ENCODE peak calls at places on chromosome 2, in five cellular contexts. One of them, this sample, is unnamed.

GRCh38 chr2:112159454-112159921 is 21.3 kb downstream of the FBLN7 start:
- DNase-seq in body of pancreas: no peak
- DNase-seq in retina: no peak
- DNase-seq in tibial artery: peak; percentile 60
- DNase-seq in substantia nigra: no peak
- DNase-seq in this sample: no peak

GRCh38 chr2:30486655-30487054 is 39.6 kb downstream of the LCLAT1 start:
- DNase-seq in body of pancreas: no peak
- DNase-seq in retina: no peak
- DNase-seq in substantia nigra: no peak
- DNase-seq in tibial artery: no peak
- DNase-seq in this sample: no peak

GRCh38 chr2:36355157-36355889 is at the start of gene CRIM1:
- DNase-seq in substantia nigra: peak; percentile 66
- DNase-seq in body of pancreas: peak; percentile 82
- DNase-seq in tibial artery: peak; percentile 95
- DNase-seq in retina: peak; percentile 83
- DNase-seq in this sample: peak; percentile 75

GRCh38 chr2:100580474-100581264 is 17.9 kb downstream of the PDCL3 start:
- DNase-seq in body of pancreas: no peak
- DNase-seq in retina: no peak
- DNase-seq in substantia nigra: no peak
- DNase-seq in tibial artery: no peak
- DNase-seq in this sample: no peak

GRCh38 chr2:72263781-72264060 is 116.1 kb upstream of the CYP26B1 start:
- DNase-seq in tibial artery: no peak
- DNase-seq in body of pancreas: no peak
- DNase-seq in substantia nigra: no peak
- DNase-seq in retina: no peak
- DNase-seq in this sample: no peak

GRCh38 chr2:38997784-38998183 is 108.1 kb downstream of the ARHGEF33 start:
- DNase-seq in tibial artery: no peak
- DNase-seq in body of pancreas: no peak
- DNase-seq in substantia nigra: no peak
- DNase-seq in retina: no peak
- DNase-seq in this sample: no peak

GRCh38 chr2:98691307-98691706 is 39.6 kb downstream of the MGAT4A start:
- DNase-seq in retina: no peak
- DNase-seq in tibial artery: no peak
- DNase-seq in body of pancreas: no peak
- DNase-seq in substantia nigra: no peak
- DNase-seq in this sample: no peak

GRCh38 chr2:4992226-4992625 is 700.0 kb upstream of the SOX11 start:
- DNase-seq in body of pancreas: no peak
- DNase-seq in retina: no peak
- DNase-seq in tibial artery: no peak
- DNase-seq in substantia nigra: no peak
- DNase-seq in this sample: no peak

GRCh38 chr2:652881-653480 is 24.2 kb downstream of the TMEM18 start:
- DNase-seq in substantia nigra: no peak
- DNase-seq in tibial artery: no peak
- DNase-seq in body of pancreas: no peak
- DNase-seq in retina: no peak
- DNase-seq in this sample: no peak

GRCh38 chr2:95526360-95527341 is 42.1 kb upstream of the TRIM43B start:
- DNase-seq in tibial artery: peak; percentile 76
- DNase-seq in substantia nigra: peak; percentile 53
- DNase-seq in body of pancreas: peak; percentile 81
- DNase-seq in retina: peak; percentile 95
- DNase-seq in this sample: no peak

GRCh38 chr2:46135230-46135555 is 162.0 kb upstream of the EPAS1 start:
- DNase-seq in substantia nigra: no peak
- DNase-seq in tibial artery: no peak
- DNase-seq in retina: no peak
- DNase-seq in body of pancreas: no peak
- DNase-seq in this sample: no peak

GRCh38 chr2:106026271-106027190 is 167.6 kb downstream of the UXS1 start:
- DNase-seq in substantia nigra: no peak
- DNase-seq in retina: no peak
- DNase-seq in tibial artery: no peak
- DNase-seq in body of pancreas: no peak
- DNase-seq in this sample: no peak

GRCh38 chr2:106996136-106996769 is 110.3 kb upstream of the ST6GAL2 start:
- DNase-seq in body of pancreas: no peak
- DNase-seq in substantia nigra: no peak
- DNase-seq in tibial artery: no peak
- DNase-seq in retina: peak; percentile 33
- DNase-seq in this sample: no peak

GRCh38 chr2:120310136-120310535 is 35.8 kb upstream of the INHBB start:
- DNase-seq in substantia nigra: no peak
- DNase-seq in retina: no peak
- DNase-seq in tibial artery: no peak
- DNase-seq in body of pancreas: no peak
- DNase-seq in this sample: no peak

GRCh38 chr2:147110317-147110716 is 734.5 kb upstream of the ACVR2A start:
- DNase-seq in retina: peak; percentile 52
- DNase-seq in body of pancreas: no peak
- DNase-seq in substantia nigra: no peak
- DNase-seq in tibial artery: no peak
- DNase-seq in this sample: no peak

GRCh38 chr2:79994915-79995419 is 309.6 kb downstream of the LRRTM1 start:
- DNase-seq in tibial artery: no peak
- DNase-seq in substantia nigra: no peak
- DNase-seq in retina: no peak
- DNase-seq in body of pancreas: no peak
- DNase-seq in this sample: no peak

GRCh38 chr2:215527738-215528137 is 91.9 kb upstream of the FN1 start:
- DNase-seq in body of pancreas: no peak
- DNase-seq in substantia nigra: no peak
- DNase-seq in retina: no peak
- DNase-seq in tibial artery: no peak
- DNase-seq in this sample: no peak

GRCh38 chr2:158191076-158191566 is 89.4 kb downstream of the UPP2 start:
- DNase-seq in retina: no peak
- DNase-seq in substantia nigra: no peak
- DNase-seq in tibial artery: no peak
- DNase-seq in body of pancreas: no peak
- DNase-seq in this sample: no peak

GRCh38 chr2:238247841-238248440 is 8.1 kb upstream of the HES6 start:
- DNase-seq in retina: no peak
- DNase-seq in substantia nigra: no peak
- DNase-seq in tibial artery: no peak
- DNase-seq in body of pancreas: no peak
- DNase-seq in this sample: no peak

GRCh38 chr2:69773201-69773600 is 31.3 kb downstream of the ANXA4 start:
- DNase-seq in retina: no peak
- DNase-seq in substantia nigra: no peak
- DNase-seq in body of pancreas: no peak
- DNase-seq in tibial artery: no peak
- DNase-seq in this sample: no peak

GRCh38 chr2:199364153-199364552 is 93.6 kb downstream of the SATB2 start:
- DNase-seq in tibial artery: no peak
- DNase-seq in retina: no peak
- DNase-seq in substantia nigra: no peak
- DNase-seq in body of pancreas: no peak
- DNase-seq in this sample: no peak

This sample was measured in tibial nerve.